ENCODE peak calls at places on chromosomes 1 and 21, in nine cellular contexts. V is K562, P is transverse colon, U is breast epithelium, D is endothelial cell of umbilical vein, J is prostate gland, K is sigmoid colon, L is Panc1, Q is stomach. C is an unnamed sample.

GRCh38 chr1:201295346-201295745 is 12.0 kb downstream of the PKP1 start:
- DNase-seq in V (no peak), P (no peak), U (no peak), D (no peak), J (no peak), K (no peak), L (no peak), Q (no peak), C (no peak)

GRCh38 chr1:66556161-66556611 is 22.2 kb downstream of the SGIP1 start:
- DNase-seq in V (no peak), P (no peak), U (no peak), D (no peak), J (no peak), K (no peak), L (no peak), Q (no peak), C (no peak)

GRCh38 chr21:40832316-40832715 is 14.6 kb downstream of the DSCAM start:
- DNase-seq in V (no peak), P (no peak), U (no peak), D (no peak), J (no peak), K (no peak), L (no peak), Q (no peak), C (peak)

GRCh38 chr1:153395136-153395685 is 4.3 kb upstream of the S100A8 start:
- DNase-seq in V (no peak), P (no peak), U (peak), D (no peak), J (no peak), K (no peak), L (no peak), Q (no peak), C (peak)

GRCh38 chr1:208081972-208082371 is 162.2 kb downstream of the PLXNA2 start:
- DNase-seq in V (peak), P (no peak), U (no peak), D (no peak), J (no peak), K (no peak), L (no peak), Q (no peak), C (no peak)

GRCh38 chr1:26690576-26691031 is 5.2 kb upstream of the ARID1A start:
- DNase-seq in V (no peak), P (no peak), U (no peak), D (peak), J (no peak), K (no peak), L (no peak), Q (no peak), C (no peak)

GRCh38 chr1:46687095-46687659 is 15.5 kb downstream of the TEX38 start:
- DNase-seq in V (no peak), P (peak), U (peak), D (peak), J (peak), K (peak), L (no peak), Q (peak), C (no peak)

GRCh38 chr1:82162526-82163420 is 362.0 kb downstream of the ADGRL2 start:
- DNase-seq in V (no peak), P (no peak), U (no peak), D (no peak), J (no peak), K (no peak), L (no peak), Q (no peak), C (no peak)

GRCh38 chr1:210647406-210648333 is 319.0 kb downstream of the HHAT start:
- DNase-seq in V (no peak), P (no peak), U (no peak), D (no peak), J (no peak), K (no peak), L (no peak), Q (no peak), C (no peak)

GRCh38 chr1:17030186-17030585 is 18.5 kb upstream of the ATP13A2 start:
- DNase-seq in V (no peak), P (no peak), U (no peak), D (no peak), J (no peak), K (no peak), L (no peak), Q (no peak), C (no peak)

GRCh38 chr1:51898090-51898734 is 19.7 kb upstream of the NRDC start:
- DNase-seq in V (no peak), P (no peak), U (no peak), D (peak), J (no peak), K (no peak), L (peak), Q (no peak), C (no peak)

GRCh38 chr21:31624961-31625491 is 34.5 kb upstream of the SOD1 start:
- DNase-seq in V (no peak), P (no peak), U (no peak), D (no peak), J (no peak), K (no peak), L (no peak), Q (no peak), C (no peak)

GRCh38 chr1:67855944-67856343 is 22.7 kb upstream of the GNG12 start:
- DNase-seq in V (no peak), P (no peak), U (no peak), D (peak), J (no peak), K (no peak), L (no peak), Q (no peak), C (no peak)

GRCh38 chr1:62530516-62531154 is 66.7 kb upstream of the ANGPTL3 start:
- DNase-seq in V (peak), P (peak), U (no peak), D (peak), J (peak), K (no peak), L (no peak), Q (peak), C (no peak)

GRCh38 chr1:22685675-22686074 is 25.0 kb upstream of the EPHB2 start:
- DNase-seq in V (no peak), P (no peak), U (no peak), D (no peak), J (no peak), K (no peak), L (no peak), Q (no peak), C (no peak)

GRCh38 chr21:43953028-43953427 is 59.1 kb upstream of the TRAPPC10 start:
- DNase-seq in V (no peak), P (no peak), U (no peak), D (no peak), J (no peak), K (no peak), L (no peak), Q (no peak), C (no peak)

GRCh38 chr1:180268556-180269044 is 38.5 kb downstream of the LHX4 start:
- DNase-seq in V (no peak), P (no peak), U (no peak), D (no peak), J (no peak), K (no peak), L (no peak), Q (no peak), C (peak)

GRCh38 chr1:222617367-222617951 is 438 bp upstream of the MIA3 start:
- DNase-seq in V (peak), P (peak), U (peak), D (peak), J (peak), K (peak), L (no peak), Q (peak), C (peak)

GRCh38 chr21:32253215-32253641 is 25.6 kb downstream of the MIS18A start:
- DNase-seq in V (no peak), P (no peak), U (no peak), D (no peak), J (no peak), K (peak), L (no peak), Q (no peak), C (no peak)

GRCh38 chr1:91871994-91872393 is 14.0 kb downstream of the TGFBR3 start:
- DNase-seq in V (no peak), P (no peak), U (no peak), D (peak), J (peak), K (no peak), L (no peak), Q (no peak), C (no peak)

GRCh38 chr1:50793521-50793920 is 166.5 kb downstream of the FAF1 start:
- DNase-seq in V (no peak), P (no peak), U (no peak), D (no peak), J (no peak), K (no peak), L (no peak), Q (no peak), C (no peak)

GRCh38 chr1:11284784-11285183 is 11.8 kb downstream of the UBIAD1 start:
- DNase-seq in V (no peak), P (no peak), U (no peak), D (no peak), J (no peak), K (no peak), L (no peak), Q (no peak), C (no peak)

GRCh38 chr1:3738943-3739342 is 13.3 kb upstream of the CCDC27 start:
- DNase-seq in V (no peak), P (no peak), U (no peak), D (no peak), J (no peak), K (no peak), L (no peak), Q (no peak), C (no peak)

GRCh38 chr1:30569384-30569783 is 154.0 kb downstream of the MATN1 start:
- DNase-seq in V (peak), P (no peak), U (no peak), D (no peak), J (no peak), K (no peak), L (no peak), Q (no peak), C (no peak)

GRCh38 chr1:175984813-175985212 is 222.3 kb downstream of the COP1 start:
- DNase-seq in V (no peak), P (no peak), U (no peak), D (no peak), J (no peak), K (no peak), L (no peak), Q (no peak), C (no peak)

GRCh38 chr1:200131551-200132125 is 104.1 kb downstream of the NR5A2 start:
- DNase-seq in V (no peak), P (no peak), U (no peak), D (peak), J (no peak), K (no peak), L (no peak), Q (no peak), C (no peak)

GRCh38 chr1:11594222-11594621 is 60.0 kb downstream of the FBXO2 start:
- DNase-seq in V (no peak), P (no peak), U (no peak), D (no peak), J (no peak), K (no peak), L (no peak), Q (no peak), C (no peak)

GRCh38 chr1:33272509-33272908 is 16.2 kb downstream of the ZNF362 start:
- DNase-seq in V (no peak), P (no peak), U (no peak), D (no peak), J (no peak), K (no peak), L (no peak), Q (no peak), C (no peak)

GRCh38 chr21:33434770-33435360 is 31.7 kb downstream of the IFNGR2 start:
- DNase-seq in V (no peak), P (no peak), U (no peak), D (peak), J (no peak), K (no peak), L (no peak), Q (no peak), C (no peak)

GRCh38 chr1:177466286-177466685 is 295.5 kb downstream of the BRINP2 start:
- DNase-seq in V (no peak), P (no peak), U (no peak), D (no peak), J (no peak), K (no peak), L (no peak), Q (no peak), C (no peak)

GRCh38 chr21:38945536-38946245 is 140.0 kb downstream of the ETS2 start:
- DNase-seq in V (no peak), P (no peak), U (no peak), D (no peak), J (no peak), K (no peak), L (no peak), Q (no peak), C (no peak)

GRCh38 chr1:168848041-168848440 is 119.0 kb upstream of the DPT start:
- DNase-seq in V (no peak), P (no peak), U (no peak), D (no peak), J (no peak), K (no peak), L (no peak), Q (no peak), C (no peak)

GRCh38 chr21:23016617-23017016 is 2018.4 kb downstream of the NCAM2 start:
- DNase-seq in V (no peak), P (no peak), U (no peak), D (peak), J (no peak), K (no peak), L (peak), Q (no peak), C (no peak)

GRCh38 chr1:155834296-155834926 is 22.6 kb downstream of the GON4L start:
- DNase-seq in V (peak), P (no peak), U (no peak), D (peak), J (no peak), K (no peak), L (no peak), Q (no peak), C (no peak)

GRCh38 chr1:19426294-19427086 is 58.8 kb downstream of the CAPZB start:
- DNase-seq in V (no peak), P (no peak), U (no peak), D (no peak), J (no peak), K (peak), L (no peak), Q (no peak), C (no peak)

GRCh38 chr1:45512641-45513054 is 9.0 kb downstream of the PRDX1 start:
- DNase-seq in V (peak), P (peak), U (no peak), D (peak), J (peak), K (peak), L (peak), Q (peak), C (no peak)

GRCh38 chr1:14055442-14056225 is 355.6 kb downstream of the PRDM2 start:
- DNase-seq in V (no peak), P (no peak), U (no peak), D (no peak), J (no peak), K (no peak), L (no peak), Q (no peak), C (no peak)

GRCh38 chr1:107964397-107965111 is 426 bp downstream of the VAV3 start:
- DNase-seq in V (no peak), P (peak), U (no peak), D (peak), J (peak), K (no peak), L (no peak), Q (peak), C (no peak)

DNA sequence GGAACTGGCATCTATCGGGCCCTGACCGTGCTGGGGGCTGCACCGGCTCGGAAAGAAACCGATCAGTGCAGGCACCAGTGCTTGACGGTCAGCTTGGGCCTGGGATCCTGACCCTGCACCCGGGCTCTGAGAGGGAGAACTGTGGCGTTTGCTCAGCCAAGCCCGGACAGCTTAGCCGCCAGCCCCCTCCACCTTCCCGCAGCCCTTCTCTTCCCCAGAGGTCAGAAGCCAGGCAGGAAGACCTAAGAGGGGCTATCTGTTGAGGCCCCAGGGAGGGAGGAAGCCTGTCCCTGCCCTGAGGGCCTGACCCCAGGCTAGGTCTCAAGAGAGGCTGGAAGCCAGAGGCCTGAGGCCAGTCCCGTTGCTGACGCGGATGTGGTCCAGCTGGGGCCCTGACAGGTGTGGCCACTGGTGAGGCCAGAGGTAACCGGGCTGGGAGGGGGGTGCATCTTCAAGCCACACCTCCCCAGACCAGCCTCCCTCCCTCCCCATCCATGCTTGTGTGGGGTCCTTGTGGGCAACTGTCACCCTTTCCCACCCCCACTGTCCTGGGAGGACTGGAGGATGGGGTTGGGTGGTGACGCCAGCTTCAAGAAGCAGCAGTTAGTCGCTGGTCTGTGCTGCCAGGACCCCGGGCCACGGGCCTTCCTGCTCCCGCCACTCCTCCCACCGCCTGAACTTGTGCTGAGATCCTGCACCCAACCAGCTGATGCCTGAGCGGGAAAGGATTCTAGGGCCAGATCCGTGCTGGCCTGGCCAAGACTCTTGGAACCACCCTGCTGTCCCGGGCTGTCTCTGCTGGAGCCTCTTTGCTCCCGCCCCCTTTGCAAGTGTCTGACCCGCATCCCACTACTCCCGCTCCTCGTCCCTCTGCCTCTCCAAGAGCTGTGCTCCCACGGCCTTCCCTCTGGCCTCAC is 2.6 kb upstream of the DVL1 start:
- DNase-seq in V (no peak), P (no peak), U (no peak), D (no peak), J (no peak), K (peak), L (no peak), Q (no peak), C (no peak)
- TF ChIP-seq POLR2AphosphoS5 in V (no peak), P (no peak), U (no peak), D (no peak), J (no peak), K (peak), L (peak), Q (no peak), C (no peak)

DNA sequence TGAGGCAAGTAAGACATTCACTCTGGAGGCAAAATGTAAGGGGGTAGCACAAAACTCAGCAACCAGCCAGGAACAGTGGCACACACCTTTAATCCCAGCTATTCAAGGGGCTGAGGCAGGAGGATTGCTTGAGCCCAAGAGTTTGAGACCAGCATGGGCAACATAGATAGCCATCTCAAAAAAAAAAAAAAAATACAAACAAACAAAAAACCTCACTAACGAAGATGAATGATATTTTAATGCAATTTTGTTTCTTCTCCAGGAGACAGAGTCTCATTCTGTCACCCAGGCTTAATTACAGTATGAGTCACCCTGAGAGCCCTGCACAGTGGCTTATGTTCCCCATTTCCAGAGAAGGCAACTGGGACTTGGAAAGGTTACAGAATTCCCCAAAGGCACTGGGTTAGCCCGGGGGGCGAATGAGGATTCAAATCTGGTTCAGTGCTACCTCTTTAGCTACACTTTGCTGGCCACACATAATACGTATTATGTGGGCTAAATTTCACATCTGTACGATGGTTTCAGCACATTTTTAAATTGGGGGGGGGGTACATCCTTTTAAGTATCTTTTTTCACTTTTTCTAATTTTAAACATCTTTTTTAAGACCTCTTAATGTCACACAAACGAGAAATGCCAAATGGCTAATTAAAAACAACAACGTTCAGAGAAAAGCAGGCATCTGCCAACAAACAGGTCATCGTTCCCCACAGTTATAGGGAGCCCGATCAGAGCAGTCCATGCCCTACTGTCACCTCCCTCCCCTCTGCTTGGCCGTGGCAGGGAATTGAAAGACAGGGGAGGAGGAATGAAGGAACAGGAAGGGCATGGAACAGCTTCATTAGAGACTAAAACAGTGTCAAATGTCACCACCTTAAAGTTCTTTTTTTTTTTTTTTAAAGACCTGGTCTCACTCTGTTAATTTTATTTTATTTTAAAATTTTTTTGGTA is 3.5 kb downstream of the CELA2A start:
- DNase-seq in V (no peak), P (no peak), U (no peak), D (no peak), J (no peak), K (no peak), L (no peak), Q (no peak), C (no peak)
- H3K27ac ChIP-seq in V (no peak), P (no peak), U (no peak), D (no peak), J (no peak), K (no peak), L (no peak), Q (no peak), C (no peak)

DNA sequence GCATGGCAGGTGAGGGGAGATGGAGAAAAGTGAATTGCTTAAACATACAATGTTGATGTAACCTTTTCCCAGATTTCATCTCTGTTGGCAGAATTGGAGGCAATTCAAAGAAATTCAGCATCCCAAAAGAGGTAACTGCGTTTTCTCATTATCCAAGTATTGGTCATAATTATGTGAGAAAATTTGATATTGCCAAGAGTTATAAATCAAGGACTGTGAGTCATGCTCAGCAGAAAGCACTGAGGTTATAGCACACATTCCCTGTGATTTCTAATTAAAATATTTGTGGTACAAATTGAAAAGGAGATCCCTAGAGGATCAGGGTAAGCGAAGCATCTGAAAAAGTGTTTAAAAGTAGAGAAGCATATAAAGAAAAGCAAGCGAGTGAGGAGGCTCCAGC is 26.3 kb downstream of the TRIM45 start:
- DNase-seq in V (no peak), P (no peak), U (no peak), D (peak), J (no peak), K (no peak), L (no peak), Q (no peak), C (no peak)
- TF ChIP-seq POLR2AphosphoS5 in V (no peak), P (no peak), U (no peak), D (no peak), J (no peak), K (no peak), L (no peak), Q (no peak), C (no peak)

DNA sequence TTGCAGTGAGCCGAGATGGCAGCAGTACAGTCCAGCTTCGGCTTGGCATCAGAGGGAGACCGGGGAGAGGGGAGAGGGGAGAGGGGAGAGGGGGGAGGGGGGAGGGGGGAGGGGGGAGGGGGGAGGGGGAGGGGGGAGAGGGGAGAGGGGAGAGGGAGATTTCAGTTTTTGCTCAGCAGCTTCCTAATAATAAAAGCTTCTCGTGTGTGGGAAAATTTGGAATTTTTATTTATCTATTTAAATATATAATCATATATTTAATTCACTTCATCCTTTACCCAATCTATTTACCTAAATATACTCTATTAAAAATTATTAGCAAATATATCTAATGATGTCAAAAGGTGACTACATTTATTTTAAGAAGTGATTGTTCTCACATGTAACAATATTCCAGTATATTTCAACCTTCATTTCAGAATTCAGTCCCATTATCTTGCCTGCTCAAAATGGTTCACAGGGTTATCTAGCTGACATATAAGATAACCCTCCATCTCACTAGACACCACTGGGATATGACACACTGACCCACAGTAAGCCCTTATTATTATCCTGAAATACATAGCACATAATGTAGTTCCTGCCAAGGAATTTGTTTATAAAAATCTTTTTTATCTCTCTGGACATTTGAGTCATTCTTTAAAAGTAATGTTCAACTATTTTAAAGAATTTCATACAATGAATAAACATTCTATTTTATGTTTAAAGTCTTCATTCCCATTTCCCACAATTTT is 105.9 kb downstream of the GPATCH2 start:
- DNase-seq in V (no peak), P (no peak), U (no peak), D (peak), J (no peak), K (no peak), L (no peak), Q (no peak), C (no peak)
- H3K27ac ChIP-seq in V (no peak), P (no peak), U (no peak), D (peak), J (no peak), K (no peak), L (no peak), Q (no peak), C (no peak)

C was measured in vagina.